ENCODE peak calls at places on chromosomes 2 and 18, in eight cellular contexts. A, B, U, N, G, F, J and L are unnamed samples.

GRCh38 chr2:179172894-179173293 is 91.7 kb downstream of the SESTD1 start:
- DNase-seq in U (no peak), B (no peak), F (no peak), A (no peak), N (no peak), J (no peak), G (no peak), L (no peak)

GRCh38 chr18:22346968-22347611 is 70.6 kb downstream of the CTAGE1 start:
- DNase-seq in F (peak), U (peak), A (peak), B (no peak), G (no peak), J (peak), N (no peak), L (no peak)

GRCh38 chr2:237154894-237155851 is 69.5 kb downstream of the COPS8 start:
- DNase-seq in N (no peak), U (no peak), F (no peak), G (no peak), B (no peak), J (no peak), A (no peak), L (no peak)

GRCh38 chr2:232781765-232782164 is 5.4 kb upstream of the KCNJ13 start:
- DNase-seq in A (no peak), B (peak), J (no peak), F (no peak), N (peak), G (no peak), U (peak), L (peak)

GRCh38 chr2:9174771-9175441 is 31.7 kb upstream of the ASAP2 start:
- DNase-seq in U (peak), A (no peak), N (peak), G (no peak), B (peak), J (no peak), F (no peak), L (peak)

GRCh38 chr2:108542071-108542470 is 7.8 kb downstream of the LIMS1 start:
- DNase-seq in G (no peak), B (no peak), F (no peak), N (no peak), J (no peak), U (no peak), A (no peak), L (no peak)

GRCh38 chr2:118169359-118170005 is 81.2 kb downstream of the INSIG2 start:
- DNase-seq in B (no peak), J (peak), A (no peak), U (no peak), N (no peak), G (peak), F (no peak), L (no peak)

GRCh38 chr2:174901075-174901474 is 104.1 kb downstream of the CHN1 start:
- DNase-seq in U (peak), A (no peak), N (no peak), B (no peak), F (no peak), J (no peak), G (peak), L (no peak)

GRCh38 chr2:39632871-39633270 is 32.8 kb upstream of the TMEM178A start:
- DNase-seq in G (no peak), U (no peak), B (no peak), J (no peak), F (no peak), A (no peak), N (peak), L (peak)

GRCh38 chr2:167190053-167190452 is 301.8 kb downstream of the XIRP2 start:
- DNase-seq in A (no peak), J (no peak), F (no peak), G (no peak), B (peak), N (peak), U (no peak), L (peak)

GRCh38 chr2:175062787-175063585 is 57.8 kb upstream of the CHN1 start:
- DNase-seq in U (peak), G (no peak), A (no peak), B (no peak), J (no peak), F (no peak), N (no peak), L (no peak)

GRCh38 chr2:227655454-227655853 is 11.2 kb upstream of the SCYGR5 start:
- DNase-seq in G (no peak), J (no peak), U (peak), A (no peak), B (no peak), N (peak), F (no peak), L (peak)

GRCh38 chr2:209556354-209556961 is 132.6 kb downstream of the MAP2 start:
- DNase-seq in F (no peak), B (peak), G (no peak), N (peak), A (no peak), J (no peak), U (peak), L (peak)

GRCh38 chr2:191927319-191927867 is 80.5 kb upstream of the CAVIN2 start:
- DNase-seq in F (no peak), G (no peak), B (peak), U (no peak), A (peak), J (peak), N (peak), L (peak)

DNA sequence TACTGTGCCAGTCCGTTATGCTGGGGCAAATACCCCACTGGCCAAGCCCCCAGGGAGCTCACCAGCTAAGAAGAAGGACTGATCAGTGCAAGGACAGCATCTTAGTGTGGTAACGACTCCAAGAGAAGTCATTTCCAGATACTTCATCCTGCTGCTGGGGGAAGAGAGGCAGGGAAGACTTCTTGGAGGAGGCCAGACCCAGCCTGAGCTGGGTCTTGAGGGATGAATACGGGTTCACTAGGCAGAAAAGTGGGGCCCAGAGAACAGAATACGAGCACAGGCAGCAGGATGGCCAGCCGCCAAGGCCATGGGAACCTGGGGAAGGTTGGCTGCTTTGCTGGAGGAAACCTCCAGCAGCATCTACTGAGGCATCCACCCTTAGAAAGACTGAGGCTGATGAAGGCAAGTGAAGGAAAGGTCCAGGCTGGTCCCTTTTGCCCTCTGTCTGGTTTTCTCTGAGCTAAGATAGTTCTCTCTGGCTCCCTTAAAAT is 84.1 kb downstream of the GLI2 start:
- DNase-seq in J (no peak), B (no peak), F (no peak), A (no peak), G (no peak), N (no peak), U (no peak), L (no peak)
- H3K4me3 ChIP-seq in J (no peak), B (no peak), F (no peak), A (no peak), G (no peak), N (no peak), U (no peak), L (no peak)

GRCh38 chr18:13382990-13383821 is 164.6 kb downstream of the LDLRAD4 start:
- DNase-seq in U (no peak), B (no peak), N (no peak), A (no peak), F (no peak), G (peak), J (peak), L (no peak)
- H3K4me3 ChIP-seq in U (no peak), B (no peak), N (no peak), A (no peak), F (no peak), G (peak), J (no peak), L (no peak)

GRCh38 chr2:101854877-101855276 is 136.9 kb upstream of the IL1R2 start:
- DNase-seq in A (no peak), J (no peak), G (no peak), U (peak), F (no peak), B (no peak), N (no peak), L (no peak)
- H3K4me3 ChIP-seq in A (no peak), J (no peak), G (no peak), U (no peak), F (no peak), B (no peak), N (no peak), L (no peak)

DNA sequence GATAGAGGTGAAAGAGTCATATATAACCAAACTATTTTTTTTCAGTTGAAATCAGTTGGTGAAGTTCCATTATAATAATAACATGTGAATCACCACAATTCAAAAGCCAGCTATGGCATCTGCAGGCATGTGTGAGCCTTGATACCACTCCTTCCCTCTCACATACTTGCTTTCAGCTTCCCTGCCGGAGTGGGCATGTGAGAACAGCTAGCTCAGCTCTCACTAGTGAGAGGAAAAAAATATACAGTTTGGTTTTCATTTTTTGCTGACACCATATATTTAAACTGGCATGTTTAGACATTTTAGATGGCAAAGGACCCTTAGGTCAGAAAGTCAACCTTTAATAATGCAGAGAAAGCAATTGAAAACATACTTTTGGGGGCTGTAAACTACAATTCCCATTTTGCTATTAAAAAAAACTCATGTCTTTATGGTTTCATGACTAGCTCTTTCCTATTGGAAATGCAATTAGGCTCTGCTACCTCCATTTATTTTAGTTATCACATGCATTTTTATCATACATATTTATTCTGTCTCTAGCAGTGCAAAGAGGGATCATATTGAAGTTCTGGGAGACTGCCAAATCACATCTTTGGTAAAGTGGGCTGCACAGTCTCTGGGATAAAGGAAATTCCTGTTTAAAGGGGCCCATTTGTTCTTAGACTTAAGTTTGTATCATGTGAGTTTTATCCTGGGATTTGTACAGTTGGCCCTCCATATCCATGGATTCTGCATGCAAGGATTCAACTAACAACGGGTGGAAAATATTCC is 33.2 kb upstream of the SLC40A1 start:
- DNase-seq in U (peak), N (no peak), J (no peak), G (no peak), F (no peak), B (peak), A (no peak), L (no peak)
- H3K4me3 ChIP-seq in U (no peak), N (no peak), J (no peak), G (no peak), F (no peak), B (no peak), A (no peak), L (no peak)

GRCh38 chr18:70469916-70470315 is 181.1 kb downstream of the SOCS6 start:
- DNase-seq in B (no peak), F (no peak), J (no peak), A (no peak), U (no peak), G (no peak), N (peak), L (peak)
- H3K4me3 ChIP-seq in B (no peak), F (no peak), J (no peak), A (no peak), U (no peak), G (no peak), N (no peak), L (no peak)

GRCh38 chr2:11412449-11412810 is 53.5 kb downstream of the E2F6 start:
- DNase-seq in U (no peak), A (no peak), J (no peak), N (no peak), B (no peak), G (no peak), F (no peak), L (no peak)

GRCh38 chr2:11411244-11411643 is 54.7 kb downstream of the E2F6 start:
- DNase-seq in G (no peak), N (no peak), J (no peak), U (no peak), B (no peak), A (no peak), F (no peak), L (no peak)

GRCh38 chr2:11411768-11412448 is 54.1 kb downstream of the E2F6 start:
- DNase-seq in J (peak), N (peak), A (peak), G (no peak), F (peak), B (no peak), U (peak), L (no peak)

GRCh38 chr2:11409184-11409959 is 56.6 kb downstream of the E2F6 start:
- DNase-seq in A (no peak), N (no peak), U (no peak), F (no peak), G (no peak), B (no peak), J (no peak), L (no peak)

DNA sequence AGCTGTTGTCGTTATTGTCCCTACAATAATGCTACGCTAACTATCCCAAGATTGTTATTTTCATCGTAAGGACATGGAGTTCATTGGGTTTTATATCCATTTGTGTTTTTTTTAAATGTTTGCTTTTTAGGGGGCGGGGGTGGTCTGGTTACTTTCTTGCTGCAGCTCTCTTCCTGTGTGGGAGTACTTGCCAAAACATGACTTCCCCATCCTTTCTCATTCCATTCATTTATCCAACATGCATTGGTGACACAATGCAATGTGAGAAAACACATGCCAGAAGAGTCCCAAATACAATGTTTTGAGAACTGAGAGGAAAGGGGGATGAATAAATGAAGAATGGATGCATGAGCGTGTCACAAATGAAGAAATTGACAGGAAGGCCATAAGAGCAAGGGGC is 55.9 kb downstream of the E2F6 start:
- DNase-seq in A (no peak), U (no peak), B (no peak), F (no peak), J (no peak), N (no peak), G (no peak), L (no peak)
- H3K4me3 ChIP-seq in A (no peak), U (no peak), B (no peak), F (no peak), J (no peak), N (no peak), G (no peak), L (no peak)

GRCh38 chr2:64228923-64229322 is 84.7 kb upstream of the PELI1 start:
- DNase-seq in J (no peak), A (no peak), F (no peak), U (no peak), B (no peak), G (no peak), N (no peak), L (no peak)
- H3K4me3 ChIP-seq in J (no peak), A (no peak), F (peak), U (peak), B (no peak), G (peak), N (no peak), L (no peak)

DNA sequence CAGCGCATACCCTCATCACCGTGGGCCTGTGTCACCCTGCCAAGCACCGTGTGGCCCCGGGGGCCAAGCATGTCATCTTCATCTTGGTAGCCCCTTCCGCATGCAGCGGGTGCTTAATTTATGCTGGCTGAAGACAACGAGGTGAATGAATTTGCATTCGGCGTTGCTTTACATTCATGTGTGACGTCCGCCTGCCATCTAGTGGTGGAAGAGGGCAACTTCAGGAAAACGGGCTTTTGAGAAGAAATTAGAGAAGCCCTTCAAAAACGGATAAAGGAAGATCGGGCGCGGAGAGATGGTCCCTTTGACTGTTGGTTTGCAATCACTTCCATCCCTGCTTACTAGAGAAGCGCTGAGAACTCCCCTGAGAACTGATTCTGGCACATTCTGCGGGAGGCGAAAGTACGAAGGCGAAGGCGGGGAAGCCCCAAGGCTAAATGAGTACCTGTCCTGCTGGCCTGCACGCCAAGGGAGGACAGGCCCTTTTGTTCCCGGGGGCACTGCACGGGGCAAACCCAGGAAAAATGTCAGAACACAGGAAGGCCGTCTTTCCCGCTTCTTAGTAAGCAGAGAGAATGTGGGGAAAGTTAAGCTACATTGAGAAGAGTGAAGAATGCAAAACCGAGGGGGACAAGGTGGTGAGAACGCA is 145.9 kb downstream of the ZNF516 start:
- DNase-seq in J (peak), A (peak), B (no peak), N (peak), U (peak), F (peak), G (peak), L (peak)
- H3K4me3 ChIP-seq in J (no peak), A (no peak), B (peak), N (peak), U (no peak), F (no peak), G (no peak), L (no peak)